ENCODE peak calls at places on chromosomes 1 and 21, in four cellular contexts. G is GM12891, M is K562, X is GM12878. Y is an unnamed sample.
A peak's percentile ranks its signal among the peaks of the same experiment; 100 is the strongest.

GRCh38 chr1:241888232-241888631 is 40.2 kb downstream of the EXO1 start:
- DNase-seq in X (no peak), M (no peak), G (no peak), Y (no peak)

GRCh38 chr21:45420623-45421041 is 15.7 kb downstream of the COL18A1 start:
- DNase-seq in X (no peak), G (no peak), M (no peak), Y (no peak)

GRCh38 chr1:9874959-9875635 is 35.0 kb downstream of the CTNNBIP1 start:
- DNase-seq in M (peak; percentile 98), X (peak; percentile 20), G (peak; percentile 97), Y (peak; percentile 49)

GRCh38 chr1:31762726-31763670 is 1.1 kb downstream of the ADGRB2 start:
- DNase-seq in X (no peak), M (peak; percentile 71), G (peak; percentile 61), Y (peak; percentile 45)

GRCh38 chr21:40553781-40554180 is 293.2 kb downstream of the DSCAM start:
- DNase-seq in M (no peak), X (no peak), G (no peak), Y (no peak)

GRCh38 chr1:32454726-32455125 is 10.1 kb upstream of the ZBTB8B start:
- DNase-seq in X (no peak), M (no peak), G (no peak), Y (no peak)

GRCh38 chr21:38229260-38229877 is 27.4 kb upstream of the KCNJ15 start:
- DNase-seq in X (no peak), G (no peak), M (no peak), Y (peak; percentile 45)

GRCh38 chr1:247409869-247410544 is 6.0 kb upstream of the NLRP3 start:
- DNase-seq in M (no peak), G (peak; percentile 55), X (peak; percentile 92), Y (no peak)

GRCh38 chr1:38833146-38833545 is 26.4 kb downstream of the RRAGC start:
- DNase-seq in M (no peak), G (no peak), X (no peak), Y (no peak)

GRCh38 chr21:42258150-42258884 is 39.4 kb downstream of the ABCG1 start:
- DNase-seq in M (peak; percentile 88), G (peak; percentile 93), X (no peak), Y (peak; percentile 21)

GRCh38 chr1:246043556-246043955 is 463.5 kb downstream of the SMYD3 start:
- DNase-seq in M (no peak), G (no peak), X (no peak), Y (no peak)

GRCh38 chr1:21966247-21967000 is 10.4 kb upstream of the CELA3B start:
- DNase-seq in M (no peak), X (no peak), G (no peak), Y (no peak)

GRCh38 chr1:154420172-154420571 is 15.0 kb downstream of the IL6R start:
- DNase-seq in X (no peak), M (no peak), G (peak; percentile 54), Y (no peak)

GRCh38 chr1:245605480-245606156 is 450.8 kb downstream of the KIF26B start:
- DNase-seq in M (no peak), G (no peak), X (no peak), Y (no peak)

GRCh38 chr1:15400627-15401026 is 9.1 kb upstream of the EFHD2 start:
- DNase-seq in X (no peak), G (no peak), M (no peak), Y (no peak)

DNA sequence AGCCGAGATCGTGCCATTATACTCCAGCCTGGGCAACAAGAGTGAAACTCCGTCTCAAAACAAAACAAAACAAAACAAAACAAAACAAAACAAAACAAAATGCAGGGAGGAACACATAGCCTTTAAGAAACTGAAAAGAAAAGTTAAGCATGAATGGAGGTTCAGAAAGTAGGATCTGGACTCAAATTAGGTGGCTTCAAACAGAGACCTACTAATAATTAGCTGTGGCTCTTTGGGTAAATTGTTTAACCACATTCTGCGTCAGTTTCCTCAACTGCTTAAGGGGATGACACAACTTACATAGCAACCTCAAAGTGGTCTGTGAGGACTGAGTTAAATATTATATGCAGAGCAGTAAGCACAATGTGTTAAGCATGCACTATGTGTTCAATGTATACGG is 458.2 kb downstream of the ADGRL2 start:
- DNase-seq in M (no peak), X (peak; percentile 13), G (no peak), Y (no peak)
- TF ChIP-seq SPI1 in M (no peak), X (no peak), G (no peak), Y (no peak)

GRCh38 chr1:94235189-94236020 is 2.0 kb downstream of the ARHGAP29 start:
- DNase-seq in M (no peak), X (no peak), G (no peak), Y (no peak)

GRCh38 chr1:94236021-94236491 is 1.3 kb downstream of the ARHGAP29 start:
- DNase-seq in G (no peak), X (no peak), M (no peak), Y (no peak)

GRCh38 chr1:94234615-94235014 is 2.8 kb downstream of the ARHGAP29 start:
- DNase-seq in M (no peak), G (no peak), X (no peak), Y (no peak)

GRCh38 chr1:94237291-94238226 is at the start of gene ARHGAP29:
- DNase-seq in G (peak; percentile 30), X (no peak), M (peak; percentile 76), Y (peak; percentile 11)

DNA sequence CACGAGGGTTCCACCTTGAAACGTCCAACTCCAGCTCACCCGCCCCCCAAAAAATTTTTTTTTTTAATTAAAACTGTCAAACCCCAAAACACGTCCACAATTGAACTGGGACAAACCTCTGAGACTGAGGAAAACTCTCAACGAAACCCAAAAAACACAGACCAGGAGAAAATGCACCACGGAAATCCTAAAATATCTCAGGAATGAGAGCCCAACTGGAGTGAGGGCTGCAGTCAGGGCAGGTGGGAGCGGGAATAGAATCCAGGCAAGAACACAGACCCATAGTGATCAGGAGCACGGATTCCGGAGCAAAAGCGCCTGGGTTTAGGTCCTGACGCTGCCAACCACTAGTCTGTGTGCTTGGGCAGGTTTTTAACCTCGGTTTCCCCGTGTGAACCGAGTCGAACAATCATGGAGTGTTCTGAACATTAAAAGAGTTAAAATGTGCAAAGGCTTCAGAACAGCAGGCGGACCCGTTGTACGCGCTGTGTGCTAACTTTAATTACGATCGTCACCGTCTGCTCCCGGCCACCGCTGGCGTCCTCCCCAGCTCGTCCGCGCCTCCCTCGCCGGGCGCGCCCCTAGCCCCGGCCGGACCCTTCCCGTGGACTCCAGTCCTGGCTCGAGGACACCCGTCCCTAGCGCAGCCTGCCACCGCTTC is 624 bp downstream of the ARHGAP29 start:
- DNase-seq in M (no peak), G (no peak), X (no peak), Y (no peak)
- TF ChIP-seq SPI1 in M (no peak), G (no peak), X (no peak), Y (no peak)

GRCh38 chr21:43805275-43805800 is 16.0 kb downstream of the RRP1 start:
- DNase-seq in X (peak; percentile 98), M (no peak), G (peak; percentile 93), Y (no peak)
- TF ChIP-seq SPI1 in X (peak; percentile 70), M (no peak), G (peak; percentile 58), Y (peak; percentile 6)

GRCh38 chr1:151158311-151158710 is 1.9 kb downstream of the TNFAIP8L2 start:
- DNase-seq in G (no peak), M (no peak), X (no peak), Y (peak; percentile 35)
- TF ChIP-seq SPI1 in G (no peak), M (no peak), X (no peak), Y (no peak)

DNA sequence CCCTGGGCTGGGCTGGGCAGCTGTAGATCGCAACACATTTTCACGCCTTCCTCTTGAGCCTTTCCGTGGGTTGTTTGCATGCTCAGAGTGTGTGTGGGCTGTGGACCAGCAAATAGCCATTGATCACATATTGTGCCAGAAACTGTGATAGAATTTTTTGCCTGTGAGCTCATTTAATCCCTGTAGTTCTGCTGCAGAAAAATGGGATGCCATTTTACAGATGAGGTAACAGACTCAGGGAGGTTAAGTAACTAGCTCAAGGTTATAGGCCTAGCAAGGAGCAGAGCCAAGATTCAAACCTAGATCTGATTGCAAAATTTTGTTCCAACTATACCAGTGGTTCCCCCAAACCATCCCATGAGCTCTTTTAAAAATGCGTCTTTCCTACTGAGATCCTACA is 10.5 kb downstream of the SPATA46 start:
- DNase-seq in X (no peak), G (no peak), M (no peak), Y (no peak)
- TF ChIP-seq SPI1 in X (no peak), G (no peak), M (no peak), Y (no peak)

GRCh38 chr1:162680419-162681126 is 48.3 kb downstream of the DDR2 start:
- DNase-seq in G (no peak), X (no peak), M (no peak), Y (no peak)
- TF ChIP-seq SPI1 in G (no peak), X (no peak), M (no peak), Y (no peak)

DNA sequence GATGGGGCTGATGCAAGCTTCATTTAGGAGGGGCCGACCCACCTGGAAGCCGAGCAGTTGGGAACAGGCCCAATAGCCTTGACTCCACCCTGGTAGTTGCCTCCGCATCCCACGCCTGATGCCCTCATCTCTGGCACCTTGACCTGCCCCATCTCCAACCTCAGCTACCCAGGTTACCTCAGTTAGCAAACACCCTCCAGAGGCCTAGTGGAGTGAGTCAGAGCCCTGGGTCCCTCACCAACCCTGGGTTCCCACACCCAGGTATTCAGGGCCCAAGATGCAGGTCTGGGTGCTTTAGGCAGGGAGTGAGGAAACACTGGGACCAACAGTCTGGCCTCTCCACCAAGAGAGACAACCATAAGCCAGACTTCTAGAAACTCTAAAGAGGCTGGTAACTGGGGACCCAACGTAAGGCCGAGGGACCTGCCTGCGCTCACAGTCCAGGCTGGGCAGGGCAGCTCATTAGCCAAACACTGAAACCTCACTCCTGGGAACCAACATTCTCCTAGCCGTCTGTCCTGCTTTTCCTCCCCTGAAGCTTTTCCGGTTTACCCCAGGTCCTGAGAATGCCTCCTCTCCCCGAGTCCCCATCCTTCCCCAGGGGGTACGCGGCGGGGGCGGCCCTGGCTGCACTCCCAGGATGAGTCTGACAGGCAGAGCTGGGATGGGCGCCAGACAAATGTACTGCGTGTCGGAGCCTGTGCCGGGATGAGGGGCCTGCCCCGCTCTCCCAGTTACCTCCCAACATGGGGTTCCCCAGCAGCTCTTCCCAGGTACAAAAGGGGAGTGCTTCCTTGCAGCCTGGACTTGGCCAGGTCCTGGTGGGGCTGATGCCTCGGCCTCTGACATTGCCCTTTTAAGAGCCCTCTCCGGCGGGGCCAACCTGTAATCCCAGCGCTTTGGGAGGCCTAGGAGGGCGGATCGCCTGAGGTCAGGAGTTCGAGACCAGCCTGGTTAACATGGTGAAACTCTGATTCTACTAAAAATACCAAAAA is 8.9 kb upstream of the CELSR2 start:
- DNase-seq in X (no peak), M (no peak), G (no peak), Y (no peak)
- TF ChIP-seq SPI1 in X (no peak), M (no peak), G (no peak), Y (no peak)

DNA sequence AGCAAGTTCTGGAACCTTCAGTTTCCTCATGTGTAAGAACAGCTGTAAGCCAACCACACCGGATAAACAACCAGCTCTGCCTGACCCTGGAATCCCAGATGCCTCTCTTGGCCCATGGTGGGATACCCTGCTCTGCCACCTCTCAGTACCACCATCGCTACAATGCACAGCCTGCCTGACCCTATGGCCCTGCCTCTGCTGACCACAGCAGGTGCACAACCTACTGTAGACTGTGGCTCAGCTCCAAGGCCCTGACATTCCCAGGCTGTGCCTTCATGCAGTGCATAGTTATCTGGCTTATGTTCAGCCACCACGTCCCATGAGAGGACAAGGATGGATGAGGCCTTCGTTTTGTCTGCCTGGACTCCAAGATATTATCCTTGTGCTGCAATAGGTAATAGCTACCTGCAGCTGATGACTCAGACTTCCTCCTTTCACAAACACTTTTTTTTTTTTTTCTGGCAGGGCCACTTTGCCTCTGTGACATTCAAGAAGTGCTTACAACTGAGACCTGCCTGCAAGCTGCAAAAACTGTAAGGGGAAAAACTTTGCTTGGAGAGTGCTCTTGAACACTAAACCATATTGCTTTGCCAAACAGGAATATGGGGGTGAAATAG is 177.7 kb downstream of the URB2 start:
- DNase-seq in X (no peak), G (no peak), M (no peak), Y (no peak)
- TF ChIP-seq SPI1 in X (no peak), G (no peak), M (no peak), Y (no peak)

Y was measured in HL-60.